ENCODE peak calls at places on chromosomes 11 and 22, in six cellular contexts. T, R, D, O, L and K are unnamed samples. For H3K27me3, the result is how much of the 10 kb centered on the place peaks cover.

GRCh38 chr11:92861641-92862040 is 107.8 kb upstream of the MTNR1B start:
- DNase-seq in R (no peak), T (no peak), O (no peak), L (no peak), D (no peak), K (no peak)

GRCh38 chr11:78715639-78716311 is 141.1 kb upstream of the NARS2 start:
- DNase-seq in L (peak), R (peak), O (peak), D (peak), T (peak), K (peak)

GRCh38 chr22:43911351-43911750 is 12.3 kb upstream of the PNPLA3 start:
- DNase-seq in T (no peak), L (no peak), D (no peak), R (no peak), O (no peak), K (no peak)

GRCh38 chr22:23130697-23131096 is 11.1 kb downstream of the RSPH14 start:
- DNase-seq in D (no peak), O (no peak), T (no peak), R (no peak), L (no peak), K (no peak)

GRCh38 chr22:32207971-32208480 is 3.2 kb upstream of the RFPL2 start:
- DNase-seq in D (no peak), R (no peak), O (no peak), L (no peak), T (no peak), K (no peak)

GRCh38 chr11:58334708-58335107 is 24.2 kb downstream of the OR5B17 start:
- DNase-seq in R (peak), O (no peak), L (peak), D (peak), T (peak), K (peak)

GRCh38 chr11:10122337-10123197 is 171.5 kb downstream of the SBF2 start:
- DNase-seq in L (peak), O (no peak), R (peak), T (peak), D (peak), K (no peak)

GRCh38 chr22:17562906-17563870 is at the start of gene SLC25A18:
- DNase-seq in D (no peak), R (peak), L (no peak), T (no peak), O (no peak), K (no peak)

GRCh38 chr11:1205121-1205986 is 17.5 kb upstream of the MUC5B start:
- DNase-seq in R (no peak), L (no peak), T (no peak), O (no peak), D (no peak), K (no peak)

GRCh38 chr22:29744902-29745301 is 21.9 kb downstream of the ZMAT5 start:
- DNase-seq in R (peak), L (no peak), D (no peak), O (no peak), T (peak), K (peak)

GRCh38 chr11:102361100-102362021 is 14.3 kb downstream of the BIRC2 start:
- DNase-seq in R (no peak), T (no peak), O (no peak), D (no peak), L (no peak), K (no peak)

GRCh38 chr11:41431784-41432183 is 27.7 kb downstream of the LRRC4C start:
- DNase-seq in T (no peak), R (no peak), O (no peak), D (no peak), L (no peak), K (peak)

GRCh38 chr11:130313383-130314183 is 1.1 kb downstream of the ZBTB44 start:
- DNase-seq in O (no peak), T (no peak), R (no peak), L (peak), D (no peak), K (peak)

GRCh38 chr11:104609297-104609696 is 289.0 kb downstream of the CASP12 start:
- DNase-seq in O (peak), D (peak), T (no peak), R (peak), L (peak), K (peak)

GRCh38 chr22:39115570-39115969 is 18.5 kb downstream of the APOBEC3H start:
- DNase-seq in T (no peak), R (no peak), L (no peak), D (no peak), O (no peak), K (no peak)

GRCh38 chr22:17085277-17086091 is 684 bp downstream of the IL17RA start:
- DNase-seq in L (peak), O (no peak), T (no peak), R (peak), D (no peak), K (peak)

GRCh38 chr11:57312511-57313021 is 12.2 kb downstream of the TNKS1BP1 start:
- DNase-seq in R (no peak), L (peak), O (no peak), D (no peak), T (no peak), K (no peak)

GRCh38 chr11:47109051-47109791 is 67.5 kb downstream of the ARFGAP2 start:
- DNase-seq in L (no peak), D (no peak), T (no peak), O (no peak), R (no peak), K (no peak)

GRCh38 chr11:119380816-119381185 is 689 bp downstream of the USP2 start:
- DNase-seq in O (no peak), D (no peak), L (no peak), T (no peak), R (no peak), K (peak)

GRCh38 chr11:68749501-68750196 is 1.7 kb downstream of the TESMIN start:
- DNase-seq in O (no peak), R (peak), T (no peak), D (no peak), L (no peak), K (no peak)

GRCh38 chr22:19659805-19660345 is 54.4 kb upstream of the SEPTIN5 start:
- DNase-seq in D (no peak), O (no peak), R (no peak), L (no peak), T (no peak), K (no peak)

GRCh38 chr11:76216536-76217326 is 10.4 kb upstream of the WNT11 start:
- DNase-seq in D (no peak), O (no peak), T (no peak), L (no peak), R (no peak), K (no peak)

GRCh38 chr11:119480375-119481020 is 57.5 kb upstream of the THY1 start:
- DNase-seq in O (no peak), T (no peak), D (no peak), L (no peak), R (no peak), K (no peak)

GRCh38 chr11:61041755-61042518 is 60.4 kb upstream of the CD5 start:
- DNase-seq in R (peak), T (no peak), D (no peak), O (peak), L (peak), K (no peak)

GRCh38 chr11:79794484-79795393 is 353.9 kb upstream of the TENM4 start:
- DNase-seq in O (no peak), D (no peak), L (no peak), T (no peak), R (no peak), K (no peak)

GRCh38 chr11:68469122-68469521 is 8.6 kb downstream of the PPP6R3 start:
- DNase-seq in O (no peak), L (no peak), T (no peak), R (peak), D (no peak), K (no peak)

GRCh38 chr11:126139541-126140091 is 71.8 kb downstream of the RPUSD4 start:
- DNase-seq in T (no peak), D (no peak), R (peak), O (no peak), L (no peak), K (peak)
- H3K27me3 ChIP-seq in T (under half), D (under half), R (under half), O (under half), L (under half), K (under half)

GRCh38 chr22:41367039-41367679 is 14.6 kb upstream of the TEF start:
- DNase-seq in L (peak), D (peak), T (peak), O (no peak), R (peak), K (peak)
- TF ChIP-seq CTCF in L (peak), D (peak), T (peak), O (no peak), R (peak), K (peak)

GRCh38 chr11:101126551-101127347 is 2.9 kb downstream of the PGR start:
- DNase-seq in T (no peak), O (peak), L (no peak), R (no peak), D (no peak), K (peak)
- TF ChIP-seq EZH2 in T (peak), O (no peak), L (peak), R (no peak), D (no peak), K (no peak)

DNA sequence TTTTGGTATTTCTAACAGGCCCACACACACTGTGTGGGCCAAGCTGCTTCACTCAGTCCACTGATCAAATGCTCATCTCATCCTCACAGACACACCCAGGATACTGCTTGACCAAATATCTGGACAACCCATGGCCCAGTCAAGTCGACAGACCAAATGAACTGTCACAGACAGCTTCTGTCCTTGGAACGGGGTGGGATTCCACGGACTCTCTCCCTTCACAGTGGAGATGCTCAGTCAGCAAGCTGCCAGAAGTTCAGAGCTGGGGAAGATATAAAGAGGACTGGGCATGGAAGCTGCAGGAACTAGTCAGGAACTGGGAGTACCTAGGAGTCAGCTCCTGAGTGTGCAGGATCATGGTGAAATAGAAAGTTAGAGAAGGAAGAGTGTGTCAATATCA is 34.6 kb upstream of the CD81 start:
- DNase-seq in T (no peak), O (no peak), D (no peak), R (no peak), L (no peak), K (no peak)
- H3K27me3 ChIP-seq in T (under half), O (half or more), D (under half), R (under half), L (under half), K (under half)

GRCh38 chr11:36155770-36156485 is 133.3 kb downstream of the COMMD9 start:
- DNase-seq in L (peak), D (no peak), O (no peak), T (no peak), R (no peak), K (peak)

GRCh38 chr11:36151933-36152580 is 137.2 kb downstream of the COMMD9 start:
- DNase-seq in O (no peak), T (no peak), D (no peak), R (no peak), L (no peak), K (no peak)

GRCh38 chr11:36155301-36155700 is 133.9 kb downstream of the COMMD9 start:
- DNase-seq in O (no peak), D (no peak), T (no peak), R (no peak), L (no peak), K (no peak)

GRCh38 chr11:36150986-36151385 is 138.2 kb downstream of the COMMD9 start:
- DNase-seq in D (no peak), O (no peak), R (peak), L (no peak), T (no peak), K (no peak)

GRCh38 chr11:36153581-36153980 is 135.6 kb downstream of the COMMD9 start:
- DNase-seq in O (no peak), D (no peak), T (no peak), L (no peak), R (no peak), K (peak)
- TF ChIP-seq CTCF in O (no peak), D (no peak), T (no peak), L (no peak), R (no peak), K (peak)

GRCh38 chr11:20387262-20388095 is at the start of gene PRMT3:
- DNase-seq in R (peak), T (peak), L (peak), O (peak), D (peak), K (peak)
- TF ChIP-seq EZH2 in R (no peak), T (no peak), L (no peak), O (no peak), D (no peak), K (no peak)

DNA sequence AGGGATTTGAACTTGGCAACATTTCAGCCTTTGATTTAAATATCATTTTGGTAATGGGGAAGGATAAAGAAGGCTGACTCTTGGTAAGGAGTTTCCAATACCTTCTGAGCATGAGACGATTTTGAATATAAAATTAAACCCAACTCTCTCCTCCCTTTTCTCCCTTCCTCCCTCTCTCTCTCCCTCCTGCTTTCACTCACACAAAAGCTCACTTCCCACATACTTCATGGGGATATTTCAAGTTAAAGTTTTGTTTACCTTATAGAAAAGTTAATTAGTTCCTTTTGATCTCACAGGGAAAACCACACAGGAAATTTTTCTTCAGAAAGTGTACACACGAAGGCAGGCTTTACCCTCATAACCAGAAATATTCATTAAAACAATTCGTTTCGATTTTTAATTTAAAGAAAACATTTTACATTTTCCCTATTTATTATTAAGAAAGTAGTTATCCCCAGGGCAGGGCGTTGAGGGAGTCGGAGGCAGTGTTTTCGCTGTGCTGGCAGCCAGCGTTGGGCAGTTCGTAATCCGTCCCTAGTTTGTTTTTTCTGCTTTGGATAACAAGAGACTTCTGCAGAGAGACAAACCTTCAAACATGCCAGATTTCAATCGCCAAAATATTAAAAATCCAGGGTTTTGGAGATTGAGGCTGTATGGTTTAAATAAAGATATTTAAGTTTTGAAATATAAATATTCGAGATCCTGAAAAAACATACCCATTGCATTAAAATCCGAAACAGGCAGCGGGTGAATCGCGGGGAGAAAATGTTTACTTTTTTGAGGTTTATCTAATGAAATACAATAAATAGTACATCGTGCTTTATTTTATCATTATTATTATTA is 25.3 kb upstream of the ALX4 start:
- DNase-seq in T (no peak), D (no peak), R (no peak), O (no peak), L (no peak), K (no peak)
- H3K27me3 ChIP-seq in T (half or more), D (under half), R (under half), O (under half), L (half or more), K (under half)

DNA sequence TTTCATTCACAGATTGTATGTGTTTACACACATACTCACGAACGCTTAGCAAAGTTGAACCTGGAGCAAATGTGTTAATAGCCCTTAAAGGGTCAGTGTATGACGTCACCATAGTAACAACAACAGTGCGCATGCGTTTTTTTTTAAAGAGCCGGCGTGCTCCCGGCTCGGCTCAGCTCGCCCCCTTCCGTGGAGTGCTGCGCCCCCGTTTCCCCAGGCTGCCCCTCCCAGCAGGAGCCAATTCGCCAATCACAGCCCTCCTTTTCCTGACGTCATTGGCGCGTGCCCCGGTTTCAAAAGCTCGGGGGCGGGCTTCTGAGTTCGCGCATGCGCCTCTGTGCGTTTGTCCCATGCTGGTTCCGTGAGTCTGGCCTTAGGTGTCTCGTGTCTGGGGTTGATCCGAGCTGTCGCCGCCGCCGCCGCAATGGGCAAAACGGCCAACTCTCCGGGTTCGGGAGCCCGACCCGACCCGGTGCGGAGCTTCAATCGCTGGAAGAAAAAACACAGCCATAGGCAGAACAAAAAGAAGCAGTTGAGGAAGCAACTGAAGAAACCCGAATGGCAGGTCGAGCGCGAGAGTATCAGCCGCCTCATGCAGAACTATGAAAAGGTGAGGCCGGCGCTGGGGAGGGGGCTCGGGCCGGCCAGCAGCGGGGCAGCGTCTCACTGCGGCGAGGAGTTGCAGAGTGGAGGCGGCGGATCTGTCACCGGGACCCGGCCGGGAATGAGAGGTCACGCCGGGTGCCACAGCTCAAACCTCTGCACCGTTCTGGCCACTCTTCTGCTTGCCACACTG is at the start of gene DDX10:
- DNase-seq in O (peak), L (peak), D (peak), T (peak), R (peak), K (peak)
- TF ChIP-seq CTCF in O (no peak), L (peak), D (no peak), T (no peak), R (no peak), K (no peak)

GRCh38 chr11:121425818-121426217 is 26.3 kb upstream of the SORL1 start:
- DNase-seq in L (no peak), D (no peak), T (no peak), O (no peak), R (no peak), K (no peak)

GRCh38 chr11:121431820-121432526 is 20.1 kb upstream of the SORL1 start:
- DNase-seq in O (no peak), L (no peak), T (no peak), R (no peak), D (no peak), K (no peak)

GRCh38 chr11:121422675-121423074 is 29.4 kb upstream of the SORL1 start:
- DNase-seq in D (no peak), T (no peak), O (peak), L (no peak), R (no peak), K (no peak)

GRCh38 chr11:121429556-121429955 is 22.6 kb upstream of the SORL1 start:
- DNase-seq in D (no peak), O (no peak), R (no peak), T (no peak), L (no peak), K (no peak)

GRCh38 chr11:121426476-121427454 is 25.3 kb upstream of the SORL1 start:
- DNase-seq in L (peak), O (no peak), D (peak), R (no peak), T (no peak), K (no peak)
- TF ChIP-seq EZH2 in L (no peak), O (no peak), D (no peak), R (peak), T (peak), K (peak)

GRCh38 chr11:124864176-124864891 is 898 bp upstream of the ROBO3 start:
- DNase-seq in O (no peak), R (no peak), T (no peak), L (no peak), D (no peak), K (no peak)
- H3K27me3 ChIP-seq in O (half or more), R (half or more), T (half or more), L (half or more), D (under half), K (half or more)